ENCODE peak calls at places on chromosomes 2 and 18, in five cellular contexts. One of them, this sample, is unnamed.

GRCh38 chr2:134389331-134389835 is 135.5 kb downstream of the MGAT5 start:
- DNase-seq in CD4-positive, alpha-beta T cell: no peak
- DNase-seq in CD4-positive, CD25-positive, alpha-beta regulatory T cell: no peak
- DNase-seq in RWPE1: no peak
- DNase-seq in AG04450: no peak
- DNase-seq in this sample: no peak

GRCh38 chr2:218883491-218884490 is 3.1 kb downstream of the WNT10A start:
- DNase-seq in CD4-positive, alpha-beta T cell: no peak
- DNase-seq in CD4-positive, CD25-positive, alpha-beta regulatory T cell: peak
- DNase-seq in RWPE1: peak
- DNase-seq in AG04450: no peak
- DNase-seq in this sample: no peak

GRCh38 chr18:78950386-78950785 is 29.2 kb upstream of the SALL3 start:
- DNase-seq in CD4-positive, alpha-beta T cell: no peak
- DNase-seq in CD4-positive, CD25-positive, alpha-beta regulatory T cell: no peak
- DNase-seq in RWPE1: no peak
- DNase-seq in AG04450: no peak
- DNase-seq in this sample: no peak

GRCh38 chr2:204339212-204339715 is 206.0 kb upstream of the PARD3B start:
- DNase-seq in CD4-positive, alpha-beta T cell: no peak
- DNase-seq in CD4-positive, CD25-positive, alpha-beta regulatory T cell: no peak
- DNase-seq in RWPE1: no peak
- DNase-seq in AG04450: no peak
- DNase-seq in this sample: peak

GRCh38 chr2:120866483-120867140 is 130.9 kb downstream of the GLI2 start:
- DNase-seq in CD4-positive, alpha-beta T cell: no peak
- DNase-seq in CD4-positive, CD25-positive, alpha-beta regulatory T cell: no peak
- DNase-seq in RWPE1: no peak
- DNase-seq in AG04450: no peak
- DNase-seq in this sample: no peak

GRCh38 chr18:79326413-79327198 is 69.1 kb upstream of the NFATC1 start:
- DNase-seq in CD4-positive, alpha-beta T cell: no peak
- DNase-seq in CD4-positive, CD25-positive, alpha-beta regulatory T cell: no peak
- DNase-seq in RWPE1: no peak
- DNase-seq in AG04450: no peak
- DNase-seq in this sample: no peak

GRCh38 chr2:100921685-100922161 is 80.4 kb upstream of the RPL31 start:
- DNase-seq in CD4-positive, alpha-beta T cell: no peak
- DNase-seq in CD4-positive, CD25-positive, alpha-beta regulatory T cell: no peak
- DNase-seq in RWPE1: no peak
- DNase-seq in AG04450: peak
- DNase-seq in this sample: no peak

GRCh38 chr2:197052371-197052770 is 125.9 kb upstream of the PGAP1 start:
- DNase-seq in CD4-positive, alpha-beta T cell: no peak
- DNase-seq in CD4-positive, CD25-positive, alpha-beta regulatory T cell: no peak
- DNase-seq in RWPE1: no peak
- DNase-seq in AG04450: no peak
- DNase-seq in this sample: no peak

GRCh38 chr2:7052404-7052803 is 135.2 kb downstream of the RNF144A start:
- DNase-seq in CD4-positive, alpha-beta T cell: no peak
- DNase-seq in CD4-positive, CD25-positive, alpha-beta regulatory T cell: no peak
- DNase-seq in RWPE1: no peak
- DNase-seq in AG04450: no peak
- DNase-seq in this sample: no peak

GRCh38 chr2:263774-264492 is at the start of gene SH3YL1:
- DNase-seq in CD4-positive, alpha-beta T cell: peak
- DNase-seq in CD4-positive, CD25-positive, alpha-beta regulatory T cell: peak
- DNase-seq in RWPE1: peak
- DNase-seq in AG04450: no peak
- DNase-seq in this sample: peak

GRCh38 chr2:236861196-236861875 is 224.4 kb upstream of the COPS8 start:
- DNase-seq in CD4-positive, alpha-beta T cell: no peak
- DNase-seq in CD4-positive, CD25-positive, alpha-beta regulatory T cell: no peak
- DNase-seq in RWPE1: no peak
- DNase-seq in AG04450: no peak
- DNase-seq in this sample: no peak

GRCh38 chr2:229921101-229921891 is 513 bp downstream of the TRIP12 start:
- DNase-seq in CD4-positive, alpha-beta T cell: peak
- DNase-seq in CD4-positive, CD25-positive, alpha-beta regulatory T cell: peak
- DNase-seq in RWPE1: peak
- DNase-seq in AG04450: no peak
- DNase-seq in this sample: peak

GRCh38 chr2:130878316-130878715 is 41.6 kb downstream of the ARHGEF4 start:
- DNase-seq in CD4-positive, alpha-beta T cell: no peak
- DNase-seq in CD4-positive, CD25-positive, alpha-beta regulatory T cell: no peak
- DNase-seq in RWPE1: no peak
- DNase-seq in AG04450: no peak
- DNase-seq in this sample: no peak

DNA sequence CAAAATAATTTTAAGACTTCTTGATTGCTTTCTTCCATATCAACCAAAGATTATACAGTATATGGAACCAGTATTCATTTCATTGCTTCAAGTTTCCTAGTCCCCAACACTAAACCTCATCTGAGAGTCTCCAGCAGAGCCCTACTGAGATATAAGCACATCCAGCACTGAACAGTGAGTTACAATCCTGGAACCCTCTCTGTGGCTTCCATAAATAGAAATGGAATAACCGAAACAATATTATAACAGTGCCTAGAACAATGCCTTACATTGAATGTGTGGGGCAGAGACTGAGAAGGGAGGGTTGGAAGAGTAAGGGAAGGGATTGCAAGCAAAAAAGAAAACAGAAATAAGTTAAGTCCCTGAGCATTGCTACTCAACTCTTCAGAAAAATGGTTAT is 18.9 kb downstream of the AAK1 start:
- DNase-seq in CD4-positive, alpha-beta T cell: no peak
- DNase-seq in CD4-positive, CD25-positive, alpha-beta regulatory T cell: no peak
- DNase-seq in RWPE1: no peak
- DNase-seq in AG04450: no peak
- DNase-seq in this sample: no peak
- H3K27ac ChIP-seq in CD4-positive, alpha-beta T cell: no peak
- H3K27ac ChIP-seq in CD4-positive, CD25-positive, alpha-beta regulatory T cell: no peak
- H3K27ac ChIP-seq in RWPE1: no peak
- H3K27ac ChIP-seq in AG04450: no peak
- H3K27ac ChIP-seq in this sample: no peak

GRCh38 chr18:57426187-57426586 is 9.0 kb upstream of the ONECUT2 start:
- DNase-seq in CD4-positive, alpha-beta T cell: no peak
- DNase-seq in CD4-positive, CD25-positive, alpha-beta regulatory T cell: no peak
- DNase-seq in RWPE1: no peak
- DNase-seq in AG04450: no peak
- DNase-seq in this sample: no peak

GRCh38 chr18:57425096-57425495 is 10.1 kb upstream of the ONECUT2 start:
- DNase-seq in CD4-positive, alpha-beta T cell: no peak
- DNase-seq in CD4-positive, CD25-positive, alpha-beta regulatory T cell: no peak
- DNase-seq in RWPE1: no peak
- DNase-seq in AG04450: no peak
- DNase-seq in this sample: no peak

GRCh38 chr18:57429607-57430165 is 5.5 kb upstream of the ONECUT2 start:
- DNase-seq in CD4-positive, alpha-beta T cell: no peak
- DNase-seq in CD4-positive, CD25-positive, alpha-beta regulatory T cell: no peak
- DNase-seq in RWPE1: no peak
- DNase-seq in AG04450: no peak
- DNase-seq in this sample: no peak

GRCh38 chr18:57428221-57429150 is 6.7 kb upstream of the ONECUT2 start:
- DNase-seq in CD4-positive, alpha-beta T cell: no peak
- DNase-seq in CD4-positive, CD25-positive, alpha-beta regulatory T cell: no peak
- DNase-seq in RWPE1: no peak
- DNase-seq in AG04450: no peak
- DNase-seq in this sample: no peak

DNA sequence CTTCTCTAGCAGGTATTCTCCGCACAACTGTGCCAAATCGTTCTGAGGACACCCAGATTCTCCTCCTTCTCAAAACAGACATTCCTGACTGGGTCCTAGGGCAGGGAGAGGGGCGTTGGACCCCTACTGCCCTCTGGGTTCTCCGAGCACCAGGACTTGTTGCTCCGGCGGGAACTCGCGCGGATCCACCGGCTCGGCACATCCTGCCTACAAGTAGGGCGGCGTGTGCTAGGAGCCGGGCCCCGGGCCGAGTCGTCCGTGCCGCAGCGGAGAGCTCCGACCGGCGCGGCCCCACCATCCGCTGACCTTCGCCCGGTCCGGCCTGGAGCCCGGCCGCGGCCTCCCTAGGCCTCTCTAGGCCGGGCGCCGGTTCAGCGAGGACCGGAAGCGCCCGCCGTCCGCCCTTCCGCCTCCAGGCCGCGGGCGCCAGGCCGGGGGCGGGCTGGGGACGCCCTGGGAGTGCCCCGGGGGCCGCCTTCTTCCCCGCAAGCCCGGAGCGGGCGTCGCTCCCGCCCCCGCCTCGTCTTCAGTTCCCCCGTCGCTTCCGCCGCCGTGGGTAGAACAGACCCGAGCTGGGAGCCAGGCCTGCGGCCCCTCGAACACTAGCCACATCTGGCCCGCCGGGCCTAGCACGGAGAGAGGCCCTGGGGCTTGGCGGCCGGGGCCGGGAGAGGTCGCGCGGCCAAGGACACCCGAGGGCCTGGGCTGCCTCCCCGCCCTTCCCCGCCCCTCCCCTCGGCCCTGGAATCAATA is 7.6 kb upstream of the ONECUT2 start:
- DNase-seq in CD4-positive, alpha-beta T cell: no peak
- DNase-seq in CD4-positive, CD25-positive, alpha-beta regulatory T cell: no peak
- DNase-seq in RWPE1: no peak
- DNase-seq in AG04450: no peak
- DNase-seq in this sample: no peak
- H3K27ac ChIP-seq in CD4-positive, alpha-beta T cell: no peak
- H3K27ac ChIP-seq in CD4-positive, CD25-positive, alpha-beta regulatory T cell: no peak
- H3K27ac ChIP-seq in RWPE1: no peak
- H3K27ac ChIP-seq in AG04450: no peak
- H3K27ac ChIP-seq in this sample: no peak

GRCh38 chr2:111957872-111958354 is 59.5 kb downstream of the MERTK start:
- DNase-seq in CD4-positive, alpha-beta T cell: no peak
- DNase-seq in CD4-positive, CD25-positive, alpha-beta regulatory T cell: no peak
- DNase-seq in RWPE1: no peak
- DNase-seq in AG04450: no peak
- DNase-seq in this sample: no peak
- H3K27ac ChIP-seq in CD4-positive, alpha-beta T cell: no peak
- H3K27ac ChIP-seq in CD4-positive, CD25-positive, alpha-beta regulatory T cell: no peak
- H3K27ac ChIP-seq in RWPE1: no peak
- H3K27ac ChIP-seq in AG04450: no peak
- H3K27ac ChIP-seq in this sample: no peak

GRCh38 chr18:58232674-58233073 is 188.6 kb downstream of the NEDD4L start:
- DNase-seq in CD4-positive, alpha-beta T cell: no peak
- DNase-seq in CD4-positive, CD25-positive, alpha-beta regulatory T cell: no peak
- DNase-seq in RWPE1: no peak
- DNase-seq in AG04450: no peak
- DNase-seq in this sample: no peak
- H3K27ac ChIP-seq in CD4-positive, alpha-beta T cell: no peak
- H3K27ac ChIP-seq in CD4-positive, CD25-positive, alpha-beta regulatory T cell: no peak
- H3K27ac ChIP-seq in RWPE1: no peak
- H3K27ac ChIP-seq in AG04450: no peak
- H3K27ac ChIP-seq in this sample: no peak

DNA sequence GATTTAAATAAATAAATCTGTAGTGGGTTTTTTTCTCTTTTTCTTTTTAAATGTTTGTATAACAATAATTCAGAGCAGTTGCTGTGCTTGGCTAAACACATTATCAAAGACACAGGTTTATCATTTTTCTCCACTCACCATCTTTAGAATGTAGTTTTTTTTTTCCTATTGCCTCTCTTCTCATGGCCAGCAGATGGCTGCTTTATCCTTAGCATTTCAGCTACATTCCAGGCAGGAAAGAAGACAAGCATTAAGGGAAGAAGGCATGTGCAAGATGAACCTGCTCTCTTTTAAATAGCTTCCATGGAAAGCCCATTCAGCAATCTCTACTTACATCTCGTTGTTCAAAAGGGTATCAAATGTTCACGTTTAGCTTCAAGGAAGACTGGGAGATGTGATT is 42.6 kb downstream of the ARHGAP15 start:
- DNase-seq in CD4-positive, alpha-beta T cell: no peak
- DNase-seq in CD4-positive, CD25-positive, alpha-beta regulatory T cell: no peak
- DNase-seq in RWPE1: no peak
- DNase-seq in AG04450: no peak
- DNase-seq in this sample: peak
- H3K27ac ChIP-seq in CD4-positive, alpha-beta T cell: no peak
- H3K27ac ChIP-seq in CD4-positive, CD25-positive, alpha-beta regulatory T cell: no peak
- H3K27ac ChIP-seq in RWPE1: no peak
- H3K27ac ChIP-seq in AG04450: no peak
- H3K27ac ChIP-seq in this sample: no peak

GRCh38 chr2:106332054-106332453 is 136.2 kb downstream of the RGPD3 start:
- DNase-seq in CD4-positive, alpha-beta T cell: no peak
- DNase-seq in CD4-positive, CD25-positive, alpha-beta regulatory T cell: no peak
- DNase-seq in RWPE1: no peak
- DNase-seq in AG04450: no peak
- DNase-seq in this sample: no peak

GRCh38 chr2:106337963-106338515 is 130.2 kb downstream of the RGPD3 start:
- DNase-seq in CD4-positive, alpha-beta T cell: no peak
- DNase-seq in CD4-positive, CD25-positive, alpha-beta regulatory T cell: no peak
- DNase-seq in RWPE1: no peak
- DNase-seq in AG04450: no peak
- DNase-seq in this sample: no peak

GRCh38 chr2:106336108-106336507 is 132.1 kb downstream of the RGPD3 start:
- DNase-seq in CD4-positive, alpha-beta T cell: no peak
- DNase-seq in CD4-positive, CD25-positive, alpha-beta regulatory T cell: no peak
- DNase-seq in RWPE1: no peak
- DNase-seq in AG04450: no peak
- DNase-seq in this sample: no peak

GRCh38 chr2:106336740-106337139 is 131.5 kb downstream of the RGPD3 start:
- DNase-seq in CD4-positive, alpha-beta T cell: no peak
- DNase-seq in CD4-positive, CD25-positive, alpha-beta regulatory T cell: no peak
- DNase-seq in RWPE1: no peak
- DNase-seq in AG04450: no peak
- DNase-seq in this sample: no peak

GRCh38 chr2:106334802-106335201 is 133.4 kb downstream of the RGPD3 start:
- DNase-seq in CD4-positive, alpha-beta T cell: no peak
- DNase-seq in CD4-positive, CD25-positive, alpha-beta regulatory T cell: no peak
- DNase-seq in RWPE1: no peak
- DNase-seq in AG04450: no peak
- DNase-seq in this sample: no peak
- H3K27ac ChIP-seq in CD4-positive, alpha-beta T cell: no peak
- H3K27ac ChIP-seq in CD4-positive, CD25-positive, alpha-beta regulatory T cell: no peak
- H3K27ac ChIP-seq in RWPE1: no peak
- H3K27ac ChIP-seq in AG04450: no peak
- H3K27ac ChIP-seq in this sample: no peak

DNA sequence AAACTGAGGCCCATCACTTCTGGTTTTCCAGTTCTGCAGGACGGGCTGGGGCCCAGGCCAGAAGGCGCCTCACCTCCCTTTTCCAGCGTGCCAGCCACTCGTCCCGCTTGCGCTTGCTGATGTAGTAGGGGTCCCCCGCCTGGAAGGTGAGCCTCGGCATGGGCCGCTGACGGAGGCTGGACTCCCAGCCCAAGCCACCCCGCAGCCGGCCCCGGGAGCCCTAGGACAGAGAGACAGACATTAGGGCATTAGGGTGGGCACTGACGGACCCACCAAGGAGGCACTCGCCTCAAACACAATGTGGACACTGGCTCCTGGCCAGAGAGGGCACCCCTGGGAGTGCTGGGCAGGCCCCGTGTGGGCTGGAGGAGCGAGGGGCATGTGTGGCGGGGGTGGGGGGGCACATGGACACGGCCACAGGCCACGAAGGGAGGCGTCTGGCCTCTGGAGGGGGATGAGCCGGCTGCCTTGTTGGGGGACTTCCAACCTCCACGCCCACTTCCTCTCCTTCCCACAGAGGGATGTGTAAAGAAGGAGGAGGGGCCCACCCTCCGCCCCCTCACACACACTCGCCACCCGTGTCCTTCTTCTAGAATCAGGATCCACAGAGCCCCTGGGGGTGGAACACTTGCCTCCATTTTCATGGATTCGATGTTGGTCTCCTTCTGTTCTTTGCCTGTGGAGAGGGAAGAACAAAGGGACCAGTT is 66.7 kb downstream of the DNMT3A start:
- DNase-seq in CD4-positive, alpha-beta T cell: no peak
- DNase-seq in CD4-positive, CD25-positive, alpha-beta regulatory T cell: peak
- DNase-seq in RWPE1: no peak
- DNase-seq in AG04450: no peak
- DNase-seq in this sample: no peak
- H3K27ac ChIP-seq in CD4-positive, alpha-beta T cell: peak
- H3K27ac ChIP-seq in CD4-positive, CD25-positive, alpha-beta regulatory T cell: peak
- H3K27ac ChIP-seq in RWPE1: no peak
- H3K27ac ChIP-seq in AG04450: no peak
- H3K27ac ChIP-seq in this sample: no peak

GRCh38 chr18:69808399-69808798 is 139.3 kb downstream of the CD226 start:
- DNase-seq in CD4-positive, alpha-beta T cell: no peak
- DNase-seq in CD4-positive, CD25-positive, alpha-beta regulatory T cell: no peak
- DNase-seq in RWPE1: no peak
- DNase-seq in AG04450: no peak
- DNase-seq in this sample: no peak
- H3K27ac ChIP-seq in CD4-positive, alpha-beta T cell: no peak
- H3K27ac ChIP-seq in CD4-positive, CD25-positive, alpha-beta regulatory T cell: no peak
- H3K27ac ChIP-seq in RWPE1: no peak
- H3K27ac ChIP-seq in AG04450: no peak
- H3K27ac ChIP-seq in this sample: no peak